ENCODE peak calls at places on chromosomes 11 and 22, in four cellular contexts. K is A549, C is stomach, A is IMR-90. O is an unnamed sample.

GRCh38 chr11:3849297-3849874 is 6.1 kb upstream of the STIM1 start:
- DNase-seq in K (peak), C (no peak), A (peak), O (peak)

GRCh38 chr11:63958013-63958412 is 16.4 kb upstream of the COX8A start:
- DNase-seq in K (no peak), C (no peak), A (no peak), O (no peak)

GRCh38 chr11:72352859-72353551 is 81.3 kb downstream of the CLPB start:
- DNase-seq in K (peak), C (no peak), A (peak), O (peak)

GRCh38 chr11:131146817-131147490 is 223.5 kb upstream of the NTM start:
- DNase-seq in K (no peak), C (no peak), A (peak), O (no peak)

GRCh38 chr11:5550440-5551095 is 2.2 kb upstream of the OR52H1 start:
- DNase-seq in K (peak), C (no peak), A (peak), O (no peak)

GRCh38 chr11:2441171-2441570 is 3.1 kb downstream of the TRPM5 start:
- DNase-seq in K (no peak), C (no peak), A (no peak), O (no peak)

GRCh38 chr22:26748845-26749244 is 91.5 kb downstream of the MIAT start:
- DNase-seq in K (no peak), C (no peak), A (no peak), O (no peak)

GRCh38 chr11:288328-289144 is at the start of gene PGGHG:
- DNase-seq in K (no peak), C (peak), A (no peak), O (no peak)

GRCh38 chr22:22928666-22929380 is 41.2 kb downstream of the IGLL5 start:
- DNase-seq in K (no peak), C (peak), A (peak), O (no peak)

GRCh38 chr11:38006466-38006865 is 1408.4 kb upstream of the RAG2 start:
- DNase-seq in K (no peak), C (no peak), A (no peak), O (no peak)

GRCh38 chr11:8233691-8234424 is 29.8 kb downstream of the LMO1 start:
- DNase-seq in K (peak), C (no peak), A (peak), O (no peak)

GRCh38 chr11:65932558-65932919 is 12.7 kb upstream of the TSGA10IP start:
- DNase-seq in K (peak), C (no peak), A (no peak), O (no peak)

GRCh38 chr11:37504925-37505324 is 906.9 kb upstream of the RAG2 start:
- DNase-seq in K (no peak), C (no peak), A (peak), O (no peak)

GRCh38 chr22:30731658-30732057 is 37.0 kb downstream of the OSBP2 start:
- DNase-seq in K (no peak), C (no peak), A (no peak), O (no peak)

GRCh38 chr22:24247564-24248344 is 2.9 kb upstream of the GGT5 start:
- DNase-seq in K (peak), C (peak), A (peak), O (peak)

DNA sequence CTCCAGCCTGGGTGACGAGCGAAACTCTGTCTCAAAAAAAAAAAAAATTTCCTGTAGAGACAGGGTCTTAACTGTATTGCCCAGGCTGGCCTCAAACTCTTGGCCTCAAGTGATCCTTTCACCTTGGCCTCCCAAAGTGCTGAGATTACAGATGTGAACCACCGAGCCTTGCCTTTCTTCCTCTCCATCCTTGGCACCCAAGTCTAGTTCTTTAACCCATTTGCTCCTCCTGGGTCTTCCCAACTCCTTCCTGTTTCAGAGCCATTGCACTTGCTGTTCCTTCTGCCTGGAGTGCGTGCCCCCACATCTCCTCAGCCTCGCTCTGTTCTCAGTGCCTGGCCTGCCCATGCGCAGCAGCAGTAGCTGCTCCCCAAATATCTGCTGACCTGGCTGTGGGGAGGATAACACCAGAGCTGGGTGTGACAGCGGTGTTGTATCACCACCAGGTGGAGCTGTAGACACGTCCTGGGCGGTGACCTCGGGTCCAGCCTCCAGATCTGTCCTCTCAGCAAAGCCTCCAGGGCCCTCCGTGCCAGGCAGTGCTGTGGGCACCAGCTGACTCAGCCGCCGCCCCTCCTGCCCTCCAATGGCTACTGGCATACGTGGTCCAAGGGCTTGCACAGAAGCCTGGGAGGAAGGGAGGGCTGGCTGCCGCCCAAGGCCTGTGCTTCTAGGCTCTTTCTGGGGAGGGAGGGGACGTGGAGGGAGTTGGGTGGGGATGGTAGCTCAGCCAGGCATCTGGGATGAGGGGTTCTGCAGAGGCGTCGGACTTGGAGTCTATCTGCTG is 22.0 kb downstream of the TEF start:
- DNase-seq in K (peak), C (peak), A (peak), O (peak)
- TF ChIP-seq POLR2A in K (no peak), C (no peak), A (no peak), O (no peak)

GRCh38 chr11:21625982-21626381 is 566.9 kb upstream of the ANO5 start:
- DNase-seq in K (no peak), C (no peak), A (no peak), O (no peak)
- TF ChIP-seq POLR2A in K (no peak), C (no peak), A (no peak), O (no peak)

GRCh38 chr11:130001491-130002351 is 914 bp downstream of the PRDM10 start:
- DNase-seq in K (peak), C (peak), A (peak), O (peak)
- TF ChIP-seq POLR2A in K (no peak), C (no peak), A (no peak), O (no peak)

DNA sequence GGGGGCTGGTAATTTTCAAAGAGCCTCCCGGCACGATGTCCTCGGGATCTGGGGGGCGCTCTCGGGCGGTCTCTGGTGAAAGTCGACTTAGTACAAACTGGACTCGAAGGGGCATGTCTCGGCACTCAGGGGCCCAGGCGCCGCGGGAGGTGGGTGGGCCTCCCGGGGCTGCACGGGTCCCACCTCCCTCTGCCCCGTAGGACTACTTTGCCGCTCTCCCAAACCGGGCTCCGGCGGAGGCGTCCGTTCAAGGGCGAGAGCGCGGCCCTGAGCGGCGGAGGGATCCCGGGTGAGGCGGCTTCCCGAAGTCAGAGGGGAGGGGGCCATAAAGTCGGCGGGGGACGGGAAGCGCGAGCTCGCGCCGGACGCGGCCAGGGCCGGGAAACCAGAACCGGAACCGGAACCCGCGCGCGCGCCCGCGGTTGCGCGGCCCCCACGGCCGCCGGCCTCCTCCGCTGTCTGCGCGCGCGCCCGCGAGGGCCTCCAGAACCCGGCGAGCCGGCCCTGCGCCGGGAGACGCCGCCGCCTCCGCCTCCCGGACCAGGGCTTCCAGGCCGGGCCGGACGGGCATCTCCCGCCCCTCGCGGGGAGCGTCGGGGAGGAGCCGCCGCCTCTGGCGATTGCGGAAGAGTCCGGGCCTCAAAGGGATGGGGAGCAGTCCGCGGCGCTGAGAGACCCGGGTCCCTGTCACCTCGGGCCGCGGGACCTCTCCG is at the start of gene ARHGEF12:
- DNase-seq in K (peak), C (peak), A (peak), O (peak)
- TF ChIP-seq POLR2A in K (peak), C (no peak), A (peak), O (peak)

DNA sequence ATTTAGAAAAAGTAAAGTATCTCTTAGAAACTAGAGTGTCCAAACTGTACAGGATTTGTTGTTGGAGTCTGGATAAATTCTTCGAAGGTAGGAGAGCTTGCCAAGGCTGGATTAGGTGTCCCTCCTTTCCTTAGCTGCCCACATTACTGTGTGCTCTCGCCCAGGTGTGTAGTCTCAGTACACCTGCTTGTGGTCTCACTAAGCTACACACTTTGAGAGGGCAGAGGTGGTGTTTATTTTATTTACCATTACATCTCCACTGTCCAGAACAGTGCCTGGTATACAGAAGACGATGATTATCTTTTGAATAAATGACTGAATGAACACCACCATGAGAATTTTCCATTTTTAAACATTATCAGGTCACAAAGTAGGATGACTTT is 36.5 kb downstream of the VSIG10L2 start:
- DNase-seq in K (no peak), C (no peak), A (no peak), O (no peak)
- TF ChIP-seq POLR2A in K (no peak), C (no peak), A (no peak), O (no peak)

O was measured in prostate gland.